ENCODE peak calls at places on chromosomes 7 and 10, in eight cellular contexts. Q is NCI-H460; L is NB4; J is ELF-1; V is NCI-H1048; Y is PC-3; D is glutamatergic neuron; Z is activated naive CD4-positive, alpha-beta T cell. R is an unnamed sample.

GRCh38 chr7:69668339-69668738 is 70.1 kb downstream of the AUTS2 start:
- DNase-seq in Q (no peak), L (no peak), J (no peak), V (no peak), Y (no peak), D (no peak), Z (no peak), R (no peak)

GRCh38 chr10:43955978-43956377 is 307.3 kb upstream of the ZNF32 start:
- DNase-seq in Q (no peak), L (no peak), J (no peak), V (no peak), Y (no peak), D (no peak), Z (no peak), R (no peak)

GRCh38 chr7:127654404-127655392 is 2.7 kb downstream of the SND1 start:
- DNase-seq in Q (no peak), L (peak; percentile 52), J (no peak), V (no peak), Y (no peak), D (no peak), Z (no peak), R (no peak)

GRCh38 chr10:128097783-128098182 is 28.4 kb downstream of the MKI67 start:
- DNase-seq in Q (no peak), L (no peak), J (no peak), V (no peak), Y (peak; percentile 10), D (no peak), Z (no peak), R (no peak)

GRCh38 chr10:95221124-95221523 is 27.1 kb downstream of the ACSM6 start:
- DNase-seq in Q (no peak), L (no peak), J (no peak), V (no peak), Y (peak; percentile 78), D (no peak), Z (no peak), R (no peak)

GRCh38 chr10:227014-227413 is 91.8 kb downstream of the ZMYND11 start:
- DNase-seq in Q (no peak), L (peak; percentile 38), J (no peak), V (no peak), Y (no peak), D (no peak), Z (no peak), R (no peak)

GRCh38 chr7:99143853-99144672 is at the start of gene SMURF1:
- DNase-seq in Q (peak; percentile 56), L (peak; percentile 84), J (peak; percentile 65), V (peak; percentile 31), Y (peak; percentile 66), D (peak; percentile 71), Z (peak; percentile 69), R (peak; percentile 77)

GRCh38 chr7:44574286-44574872 is 671 bp upstream of the DDX56 start:
- DNase-seq in Q (no peak), L (no peak), J (no peak), V (no peak), Y (no peak), D (no peak), Z (no peak), R (no peak)